ENCODE peak calls at places on chromosomes 7 and 10, in four cellular contexts. M is A172, F is activated gamma-delta T cell, K is T-helper 2 cell. H is an unnamed sample.

GRCh38 chr10:113414481-113414990 is 138.3 kb upstream of the HABP2 start:
- DNase-seq in K (no peak), F (no peak), M (no peak), H (no peak)

GRCh38 chr10:98254234-98254858 is 13.6 kb downstream of the LOXL4 start:
- DNase-seq in M (no peak), K (no peak), F (no peak), H (no peak)

GRCh38 chr10:117271427-117271826 is 30.5 kb downstream of the SLC18A2 start:
- DNase-seq in M (peak), K (no peak), F (no peak), H (peak)

GRCh38 chr7:7739718-7740355 is 21.4 kb upstream of the RPA3 start:
- DNase-seq in M (no peak), K (no peak), F (no peak), H (no peak)

GRCh38 chr10:97842658-97843295 is 6.9 kb upstream of the GOLGA7B start:
- DNase-seq in M (peak), F (no peak), K (no peak), H (no peak)

GRCh38 chr10:86992456-86992855 is 24.2 kb downstream of the ADIRF start:
- DNase-seq in F (no peak), M (no peak), K (no peak), H (no peak)

GRCh38 chr7:37920619-37921339 is at the start of gene EPDR1:
- DNase-seq in M (peak), K (no peak), F (no peak), H (peak)

GRCh38 chr7:148541891-148542504 is 48.6 kb upstream of the C7orf33 start:
- DNase-seq in M (no peak), K (no peak), F (no peak), H (no peak)

GRCh38 chr7:20064974-20065862 is 152.0 kb downstream of the MACC1 start:
- DNase-seq in M (peak), K (no peak), F (no peak), H (no peak)

H was measured in ACHN.